ENCODE peak calls at places on chromosomes 5 and 9, in four cellular contexts. H is A172; G is AG04450; P is CD8-positive, alpha-beta T cell. V is an unnamed sample.

GRCh38 chr5:56585973-56586740 is 229.2 kb upstream of the MAP3K1 start:
- DNase-seq in H (no peak), G (no peak), P (no peak), V (no peak)

GRCh38 chr5:151155777-151156731 is 1.5 kb downstream of the ANXA6 start:
- DNase-seq in H (peak; percentile 76), G (no peak), P (no peak), V (no peak)

GRCh38 chr5:140602165-140602564 is 30.8 kb downstream of the CD14 start:
- DNase-seq in H (no peak), G (no peak), P (no peak), V (no peak)

GRCh38 chr9:133163559-133164208 is at the start of gene GBGT1:
- DNase-seq in H (no peak), G (no peak), P (no peak), V (no peak)

GRCh38 chr9:27333241-27334052 is 36.5 kb upstream of the EQTN start:
- DNase-seq in H (peak; percentile 68), G (peak; percentile 51), P (no peak), V (peak; percentile 55)

GRCh38 chr9:137310190-137311052 is 8.3 kb upstream of the NRARP start:
- DNase-seq in H (no peak), G (no peak), P (peak; percentile 17), V (no peak)

GRCh38 chr9:117485176-117485575 is 70.3 kb upstream of the ASTN2 start:
- DNase-seq in H (peak; percentile 50), G (no peak), P (no peak), V (no peak)

GRCh38 chr9:131627846-131628820 is 82.8 kb downstream of the PRRT1B start:
- DNase-seq in H (no peak), G (no peak), P (peak; percentile 87), V (no peak)

GRCh38 chr5:36494756-36495637 is 111.4 kb upstream of the SLC1A3 start:
- DNase-seq in H (no peak), G (no peak), P (no peak), V (no peak)

GRCh38 chr9:85900504-85901201 is 40.3 kb upstream of the NAA35 start:
- DNase-seq in H (peak; percentile 35), G (peak; percentile 1), P (peak; percentile 26), V (no peak)

GRCh38 chr9:134186471-134187109 is 22.2 kb upstream of the RNU6ATAC start:
- DNase-seq in H (no peak), G (no peak), P (no peak), V (no peak)

GRCh38 chr9:19085295-19085694 is 17.4 kb downstream of the HAUS6 start:
- DNase-seq in H (no peak), G (no peak), P (no peak), V (no peak)

GRCh38 chr9:20570086-20570485 is 52.2 kb downstream of the MLLT3 start:
- DNase-seq in H (no peak), G (no peak), P (no peak), V (no peak)

GRCh38 chr9:96858018-96858573 is 3.8 kb upstream of the ZNF782 start:
- DNase-seq in H (peak; percentile 95), G (no peak), P (peak; percentile 11), V (no peak)

GRCh38 chr5:12658871-12659446 is 754.7 kb upstream of the CTNND2 start:
- DNase-seq in H (no peak), G (no peak), P (no peak), V (no peak)

GRCh38 chr5:2023196-2023595 is 140.5 kb upstream of the IRX4 start:
- DNase-seq in H (no peak), G (no peak), P (no peak), V (no peak)

GRCh38 chr5:96852769-96853168 is 23.5 kb upstream of the ERAP2 start:
- DNase-seq in H (no peak), G (no peak), P (no peak), V (no peak)

GRCh38 chr9:19665146-19665863 is 123.5 kb downstream of the SLC24A2 start:
- DNase-seq in H (no peak), G (no peak), P (no peak), V (no peak)

V was measured in brain pericyte.